ENCODE peak calls at places on chromosomes 5 and 9, in five cellular contexts. A is NCI-H2029; J is prostate gland; I is PC-9; E is activated CD4-positive, alpha-beta T cell treated with anti-CD3 and anti-CD28 coated beads, Interleukin-2, amount 50 U/mL, for 1 hour. C is an unnamed sample.

GRCh38 chr5:5323551-5323950 is 98.9 kb upstream of the ICE1 start:
- DNase-seq in A (no peak), J (no peak), I (no peak), E (no peak), C (no peak)

GRCh38 chr9:94920439-94920951 is 194.0 kb downstream of the AOPEP start:
- DNase-seq in A (no peak), J (no peak), I (peak), E (no peak), C (peak)

GRCh38 chr9:34276772-34277171 is 52.3 kb downstream of the KIF24 start:
- DNase-seq in A (no peak), J (no peak), I (no peak), E (no peak), C (no peak)

GRCh38 chr9:81729141-81729540 is 39.8 kb upstream of the TLE1 start:
- DNase-seq in A (peak), J (no peak), I (no peak), E (no peak), C (no peak)

GRCh38 chr5:13218518-13218917 is 726.0 kb downstream of the DNAH5 start:
- DNase-seq in A (no peak), J (no peak), I (no peak), E (no peak), C (no peak)

GRCh38 chr5:61640631-61641030 is 308.6 kb downstream of the ZSWIM6 start:
- DNase-seq in A (no peak), J (no peak), I (no peak), E (no peak), C (no peak)

GRCh38 chr9:22147818-22148573 is 138.9 kb upstream of the CDKN2B start:
- DNase-seq in A (no peak), J (no peak), I (no peak), E (no peak), C (no peak)

GRCh38 chr5:72525816-72526215 is 18.6 kb upstream of the ZNF366 start:
- DNase-seq in A (no peak), J (no peak), I (peak), E (no peak), C (peak)

GRCh38 chr5:139138790-139139189 is 59.4 kb downstream of the SIL1 start:
- DNase-seq in A (peak), J (peak), I (peak), E (no peak), C (no peak)

GRCh38 chr9:105027082-105027481 is 99.1 kb upstream of the ABCA1 start:
- DNase-seq in A (no peak), J (no peak), I (no peak), E (no peak), C (no peak)

GRCh38 chr5:111627862-111628261 is 115.5 kb upstream of the STARD4 start:
- DNase-seq in A (no peak), J (no peak), I (no peak), E (no peak), C (no peak)

GRCh38 chr9:133160742-133161541 is 2.8 kb downstream of the GBGT1 start:
- DNase-seq in A (peak), J (no peak), I (peak), E (peak), C (no peak)

GRCh38 chr9:83296123-83296522 is 233.2 kb upstream of the RASEF start:
- DNase-seq in A (no peak), J (no peak), I (no peak), E (no peak), C (no peak)

GRCh38 chr5:116361171-116361967 is 213.3 kb downstream of the SEMA6A start:
- DNase-seq in A (peak), J (peak), I (no peak), E (no peak), C (no peak)

GRCh38 chr5:59002162-59002825 is 419.4 kb downstream of the RAB3C start:
- DNase-seq in A (no peak), J (no peak), I (no peak), E (no peak), C (no peak)